ENCODE peak calls at places on chromosomes 13 and 19, in nine cellular contexts. W is NCI-H2081 treated with DMSO at 0.1 percent for 48 hours; O is activated B cell treated with CpG ODN at 0.5 μM for 24 hours; U is stimulated activated CD4-positive, alpha-beta T cell treated with anti-CD3 and anti-CD28 coated beads, Interleukin-4, amount 100 ng/mL, for 48 hours; Q is endodermal cell; F is RWPE1; A is NCI-H1436; E is NCI-H1092 treated with DMSO at 0.1 percent for 48 hours; T is HuH-7. Y is an unnamed sample.

GRCh38 chr19:12527034-12527836 is 24.0 kb downstream of the ZNF564 start:
- DNase-seq in W (no peak), O (no peak), U (no peak), Q (no peak), F (no peak), A (no peak), E (no peak), T (no peak), Y (no peak)

GRCh38 chr19:38559428-38560401 is 58.0 kb downstream of the MAP4K1 start:
- DNase-seq in W (no peak), O (no peak), U (no peak), Q (no peak), F (peak; percentile 77), A (no peak), E (no peak), T (no peak), Y (no peak)

GRCh38 chr19:17358395-17358794 is 18.7 kb downstream of the PLVAP start:
- DNase-seq in W (no peak), O (no peak), U (no peak), Q (no peak), F (no peak), A (no peak), E (no peak), T (no peak), Y (no peak)

GRCh38 chr13:53822136-53822535 is 793.5 kb downstream of the OLFM4 start:
- DNase-seq in W (no peak), O (no peak), U (no peak), Q (no peak), F (no peak), A (no peak), E (no peak), T (no peak), Y (no peak)

GRCh38 chr13:68506888-68507551 is 1276.9 kb upstream of the PCDH9 start:
- DNase-seq in W (no peak), O (no peak), U (no peak), Q (no peak), F (no peak), A (no peak), E (no peak), T (no peak), Y (no peak)

GRCh38 chr13:112522578-112522977 is 65.4 kb downstream of the TUBGCP3 start:
- DNase-seq in W (no peak), O (no peak), U (no peak), Q (no peak), F (no peak), A (no peak), E (no peak), T (no peak), Y (no peak)

GRCh38 chr13:66659291-66660012 is 570.7 kb downstream of the PCDH9 start:
- DNase-seq in W (no peak), O (no peak), U (no peak), Q (no peak), F (no peak), A (no peak), E (no peak), T (no peak), Y (no peak)

GRCh38 chr13:51999525-51999924 is 11.7 kb downstream of the ATP7B start:
- DNase-seq in W (no peak), O (no peak), U (no peak), Q (peak; percentile 69), F (no peak), A (no peak), E (no peak), T (no peak), Y (no peak)

GRCh38 chr19:8158411-8159074 is 9.2 kb upstream of the FBN3 start:
- DNase-seq in W (peak; percentile 62), O (no peak), U (no peak), Q (peak; percentile 80), F (peak; percentile 67), A (peak; percentile 88), E (peak; percentile 85), T (no peak), Y (peak; percentile 67)

GRCh38 chr19:3178377-3178972 is at the start of gene S1PR4:
- DNase-seq in W (no peak), O (no peak), U (peak; percentile 44), Q (no peak), F (no peak), A (no peak), E (no peak), T (no peak), Y (no peak)

GRCh38 chr19:3142938-3143337 is 7.1 kb downstream of the GNA15 start:
- DNase-seq in W (no peak), O (no peak), U (no peak), Q (no peak), F (no peak), A (no peak), E (no peak), T (no peak), Y (no peak)

GRCh38 chr13:45289936-45290563 is 50.9 kb downstream of the TPT1 start:
- DNase-seq in W (no peak), O (no peak), U (no peak), Q (peak; percentile 12), F (no peak), A (no peak), E (no peak), T (no peak), Y (no peak)

Y was measured in DMS79.